ENCODE peak calls at places on chromosomes 13 and 19, in five cellular contexts. Y is coronary artery, O is lung, P is psoas muscle, I is AG10803. Z is an unnamed sample.

GRCh38 chr13:114009590-114010400 is 35.9 kb upstream of the C13orf46 start:
- DNase-seq in I (no peak), Y (no peak), O (no peak), P (peak), Z (no peak)

GRCh38 chr13:25267715-25268114 is 19.6 kb downstream of the MTMR6 start:
- DNase-seq in Y (no peak), I (peak), P (no peak), O (no peak), Z (no peak)

GRCh38 chr13:25276748-25277147 is 10.5 kb downstream of the MTMR6 start:
- DNase-seq in Y (no peak), P (no peak), I (no peak), O (no peak), Z (no peak)

GRCh38 chr19:20879501-20879900 is 43.5 kb upstream of the ZNF85 start:
- DNase-seq in Y (no peak), I (no peak), P (no peak), O (no peak), Z (no peak)

GRCh38 chr13:114120486-114121430 is 11.7 kb downstream of the RASA3 start:
- DNase-seq in O (no peak), P (no peak), I (peak), Y (no peak), Z (no peak)

GRCh38 chr19:49019242-49019932 is 2.5 kb upstream of the LHB start:
- DNase-seq in P (peak), Y (no peak), O (peak), I (peak), Z (no peak)

GRCh38 chr19:2302319-2303208 is 5.4 kb downstream of the LINGO3 start:
- DNase-seq in P (peak), Y (no peak), O (no peak), I (peak), Z (no peak)

GRCh38 chr19:35559281-35559659 is 4.2 kb downstream of the ATP4A start:
- DNase-seq in Y (no peak), I (no peak), O (no peak), P (no peak), Z (no peak)

GRCh38 chr19:28764066-28764465 is 448.9 kb downstream of the UQCRFS1 start:
- DNase-seq in I (no peak), Y (no peak), O (no peak), P (no peak), Z (no peak)

GRCh38 chr19:2494447-2495129 is 18.7 kb downstream of the GADD45B start:
- DNase-seq in Y (peak), P (peak), I (peak), O (peak), Z (no peak)

GRCh38 chr19:46731584-46731983 is 14.3 kb upstream of the FKRP start:
- DNase-seq in Y (no peak), P (no peak), I (no peak), O (no peak), Z (no peak)

GRCh38 chr13:95948646-95949045 is 104.6 kb downstream of the UGGT2 start:
- DNase-seq in I (peak), P (no peak), Y (no peak), O (no peak), Z (no peak)

GRCh38 chr13:91280806-91281205 is 66.7 kb upstream of the MIR17HG start:
- DNase-seq in Y (no peak), P (no peak), I (no peak), O (no peak), Z (no peak)

GRCh38 chr13:74771964-74772363 is 637.8 kb upstream of the KLF12 start:
- DNase-seq in I (peak), O (no peak), Y (no peak), P (no peak), Z (no peak)

GRCh38 chr13:46552888-46553520 is at the start of gene LRCH1:
- DNase-seq in I (peak), Y (peak), P (peak), O (peak), Z (peak)

GRCh38 chr19:2275588-2276428 is 6.2 kb downstream of the PEAK3 start:
- DNase-seq in P (peak), Y (no peak), I (no peak), O (peak), Z (no peak)

GRCh38 chr13:91157273-91158014 is 190.0 kb upstream of the MIR17HG start:
- DNase-seq in P (no peak), O (no peak), Y (no peak), I (no peak), Z (no peak)

GRCh38 chr13:112990783-112991182 is 21.8 kb downstream of the MCF2L start:
- DNase-seq in O (peak), P (no peak), Y (no peak), I (no peak), Z (no peak)

GRCh38 chr19:55391702-55392615 is 6.2 kb downstream of the RPL28 start:
- DNase-seq in P (no peak), O (no peak), I (peak), Y (no peak), Z (no peak)

GRCh38 chr19:36876993-36877938 is 26.6 kb downstream of the ZNF345 start:
- DNase-seq in I (no peak), Y (no peak), O (no peak), P (no peak), Z (no peak)

GRCh38 chr13:97387487-97388353 is 46.2 kb upstream of the RAP2A start:
- DNase-seq in Y (no peak), I (no peak), O (no peak), P (no peak), Z (no peak)

GRCh38 chr19:33193864-33194362 is at the start of gene LRP3:
- DNase-seq in O (no peak), Y (no peak), I (peak), P (peak), Z (no peak)

GRCh38 chr19:55000761-55001160 is 34.6 kb downstream of the NLRP2 start:
- DNase-seq in Y (no peak), P (no peak), O (no peak), I (no peak), Z (no peak)

GRCh38 chr13:61546911-61547310 is 131.3 kb upstream of the PCDH20 start:
- DNase-seq in I (no peak), Y (no peak), P (no peak), O (no peak), Z (no peak)

GRCh38 chr19:18342090-18342632 is 1.8 kb downstream of the PGPEP1 start:
- DNase-seq in Y (no peak), O (no peak), P (no peak), I (no peak), Z (no peak)

GRCh38 chr19:18338471-18339001 is 1.9 kb upstream of the PGPEP1 start:
- DNase-seq in Y (no peak), P (no peak), O (no peak), I (no peak), Z (no peak)

GRCh38 chr19:18340237-18340989 is at the start of gene PGPEP1:
- DNase-seq in Y (no peak), I (peak), P (peak), O (peak), Z (peak)

GRCh38 chr19:18339703-18340102 is 695 bp upstream of the PGPEP1 start:
- DNase-seq in I (no peak), Y (no peak), P (no peak), O (no peak), Z (no peak)

DNA sequence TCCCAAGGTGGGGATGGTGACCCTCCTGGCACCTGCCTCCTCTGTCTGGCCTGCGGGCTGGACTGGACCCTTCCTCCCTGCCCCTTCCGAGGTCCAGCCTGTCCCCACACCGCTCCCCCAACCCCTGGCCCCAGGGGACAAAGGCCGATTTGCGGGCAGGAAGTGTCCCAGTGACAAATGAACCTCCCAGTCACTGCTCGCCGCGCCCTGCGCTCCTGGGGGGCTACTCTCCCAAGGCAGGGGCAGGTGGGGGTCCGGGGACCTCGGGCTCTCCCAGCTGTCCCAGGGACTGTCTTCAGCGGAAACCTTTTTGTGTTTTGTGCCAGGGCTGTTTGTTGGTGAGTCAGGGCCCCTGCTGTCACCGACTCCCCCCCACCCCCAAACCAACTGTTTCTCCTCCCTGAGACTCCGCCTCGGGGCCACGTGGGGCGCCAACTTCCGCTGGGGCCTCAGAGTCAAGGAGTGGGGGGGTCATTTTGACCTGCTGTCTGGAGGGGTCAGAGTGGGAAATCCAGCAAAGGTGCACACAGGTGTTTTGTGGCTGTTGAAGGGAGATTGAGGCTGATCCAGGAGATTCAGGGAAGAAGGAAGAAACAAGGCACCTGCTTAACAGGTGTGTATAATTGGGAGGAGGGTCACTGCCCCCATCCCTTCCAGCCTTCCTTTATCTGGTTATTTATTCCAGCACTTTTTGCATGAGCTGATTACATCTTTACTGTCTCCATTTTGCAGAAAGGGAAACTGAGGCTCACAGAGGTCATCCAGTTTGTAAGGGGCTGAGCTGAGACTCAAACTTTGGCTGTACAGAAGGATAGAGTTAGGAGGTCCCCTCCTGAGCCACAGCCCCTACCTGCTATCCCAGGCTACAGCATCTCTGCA is 831 bp downstream of the PGPEP1 start:
- DNase-seq in P (peak), Y (peak), O (peak), I (peak), Z (no peak)
- TF ChIP-seq CTCF in P (no peak), Y (no peak), O (no peak), I (no peak), Z (no peak)

GRCh38 chr13:70527553-70527952 is 419.3 kb upstream of the KLHL1 start:
- DNase-seq in Y (no peak), P (no peak), I (no peak), O (no peak), Z (no peak)
- TF ChIP-seq CTCF in Y (no peak), P (no peak), I (no peak), O (no peak), Z (no peak)

DNA sequence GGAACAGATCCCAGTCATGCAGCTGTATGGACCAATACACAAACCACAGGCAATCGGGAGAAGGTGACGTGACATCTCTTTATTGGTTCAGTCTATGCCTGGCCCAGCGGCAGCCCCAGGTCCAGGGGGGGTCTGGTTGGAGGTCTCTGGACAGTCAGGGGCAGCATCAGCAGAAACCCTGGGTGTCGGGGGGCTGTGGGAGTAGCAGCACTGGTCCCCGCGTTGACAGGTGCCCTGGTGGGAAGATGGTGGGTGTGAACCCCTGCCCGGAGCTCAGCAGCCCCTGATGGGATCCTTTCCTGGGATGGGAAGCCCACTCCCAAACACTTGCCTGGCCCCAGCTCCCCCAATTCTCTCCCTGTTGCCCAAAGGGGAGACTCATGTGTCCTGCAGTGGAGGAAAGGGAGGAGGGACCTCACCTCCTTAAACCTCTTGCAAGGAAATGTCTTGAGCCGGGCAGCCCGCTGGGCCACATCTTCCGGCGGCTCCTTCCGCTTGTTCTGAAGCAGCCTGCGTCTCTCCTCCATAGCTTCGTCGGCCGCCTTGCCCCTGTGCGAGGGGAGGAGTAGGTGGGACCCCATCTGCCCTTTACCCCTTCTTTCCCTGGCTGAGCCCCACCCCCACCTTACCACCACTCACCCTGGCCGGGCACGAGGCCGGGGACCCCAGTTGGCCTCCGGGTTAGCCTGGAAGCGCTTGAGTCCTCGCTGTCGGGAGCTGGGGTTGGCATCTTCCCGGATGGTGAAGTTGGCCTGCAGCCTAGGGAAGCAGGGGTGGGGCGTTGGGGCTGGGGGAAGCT is 2.4 kb upstream of the LYL1 start:
- DNase-seq in I (no peak), O (no peak), P (no peak), Y (no peak), Z (no peak)
- TF ChIP-seq CTCF in I (no peak), O (no peak), P (no peak), Y (no peak), Z (peak)

DNA sequence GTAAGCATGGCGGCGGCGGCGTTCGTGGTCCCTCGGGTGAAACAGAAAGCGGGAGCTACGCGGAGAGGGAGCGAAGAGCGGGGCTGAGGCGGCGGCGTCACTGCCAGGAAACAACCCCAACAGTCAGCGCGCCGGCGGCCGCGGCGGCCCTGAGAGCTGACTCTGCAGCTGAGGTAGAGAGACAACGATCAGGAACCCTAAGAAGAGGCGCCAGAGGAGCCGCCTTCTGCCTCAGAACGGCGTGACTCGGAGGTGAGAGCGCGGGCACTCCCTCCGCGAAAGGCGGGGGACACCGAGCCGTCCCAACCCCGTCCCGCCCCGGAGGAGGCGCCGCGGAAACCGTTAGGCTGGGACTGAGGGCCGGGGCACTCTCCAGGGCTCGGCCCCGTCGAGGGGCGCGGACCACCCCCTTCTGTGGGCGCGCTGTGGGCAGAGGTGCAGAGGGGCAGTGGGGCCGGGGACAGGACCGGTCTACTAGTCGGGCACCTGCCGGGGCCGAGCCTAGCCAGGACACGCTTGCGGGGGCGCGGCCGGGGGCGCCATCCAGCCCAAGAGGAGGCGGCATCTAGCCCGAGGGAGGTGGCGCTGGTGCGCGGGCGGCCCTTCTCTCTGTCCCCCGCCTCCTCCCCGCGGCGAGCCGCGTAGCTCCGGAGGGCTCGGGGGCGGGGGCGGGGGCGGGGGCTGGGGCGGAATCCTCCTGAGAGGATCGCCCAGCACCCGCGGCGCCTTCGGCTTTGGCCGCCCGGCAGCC is 389 bp downstream of the FNDC3A start:
- DNase-seq in Y (peak), O (peak), P (peak), I (peak), Z (peak)
- TF ChIP-seq CTCF in Y (no peak), O (no peak), P (no peak), I (peak), Z (peak)

DNA sequence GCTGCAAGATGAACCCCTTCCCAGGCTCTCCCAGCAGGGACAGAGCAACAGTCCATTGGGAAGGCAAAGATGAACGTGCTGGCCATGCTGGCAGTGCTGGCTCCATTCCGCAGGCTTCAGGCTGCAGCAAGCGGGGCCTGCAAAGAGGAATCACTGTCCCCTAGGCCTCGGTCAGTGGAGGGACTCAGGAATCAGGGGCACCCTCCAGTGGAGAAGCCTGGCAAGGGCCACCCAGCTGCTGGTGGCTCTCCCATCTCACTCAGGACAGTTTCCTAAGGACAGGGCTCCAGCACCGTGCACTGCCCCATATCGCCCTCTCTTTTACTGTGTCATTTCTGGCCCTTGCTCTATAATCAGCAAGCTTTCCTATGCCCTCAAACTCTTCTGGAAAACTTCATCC is 498.6 kb downstream of the EFNB2 start:
- DNase-seq in P (no peak), O (no peak), I (no peak), Y (no peak), Z (no peak)
- TF ChIP-seq CTCF in P (no peak), O (no peak), I (no peak), Y (no peak), Z (no peak)

GRCh38 chr13:102198418-102199322 is 203.2 kb downstream of the FGF14 start:
- DNase-seq in P (no peak), Y (no peak), I (no peak), O (no peak), Z (no peak)

GRCh38 chr13:102195566-102196462 is 206.0 kb downstream of the FGF14 start:
- DNase-seq in Y (no peak), P (no peak), O (no peak), I (no peak), Z (no peak)

GRCh38 chr13:102191951-102192461 is 209.8 kb downstream of the FGF14 start:
- DNase-seq in Y (no peak), O (no peak), P (no peak), I (no peak), Z (no peak)

GRCh38 chr13:102197193-102197592 is 204.7 kb downstream of the FGF14 start:
- DNase-seq in Y (no peak), P (no peak), O (no peak), I (no peak), Z (no peak)
- TF ChIP-seq CTCF in Y (no peak), P (no peak), O (no peak), I (peak), Z (peak)

GRCh38 chr13:80030491-80030890 is 310.4 kb downstream of the SPRY2 start:
- DNase-seq in O (peak), I (peak), P (no peak), Y (no peak), Z (no peak)
- TF ChIP-seq CTCF in O (no peak), I (peak), P (peak), Y (no peak), Z (peak)

GRCh38 chr13:33659894-33660293 is 158.1 kb upstream of the RFC3 start:
- DNase-seq in P (no peak), O (no peak), I (no peak), Y (no peak), Z (no peak)
- TF ChIP-seq CTCF in P (no peak), O (no peak), I (no peak), Y (no peak), Z (no peak)

GRCh38 chr13:99565478-99566124 is 64.3 kb downstream of the TM9SF2 start:
- DNase-seq in P (no peak), Y (no peak), I (no peak), O (no peak), Z (no peak)
- TF ChIP-seq CTCF in P (no peak), Y (no peak), I (no peak), O (no peak), Z (no peak)

Z was measured in osteocyte.